ENCODE peak calls at places on chromosomes 7 and 10, in seven cellular contexts. S is NCI-H774, N is IMR-90, I is NCI-H524 treated with DMSO at 0.1 percent for 48 hours, B is GM13976, T is C1 segment of cervical spinal cord, F is HT1080. H is an unnamed sample.

GRCh38 chr10:24680647-24681475 is 42.8 kb downstream of the ARHGAP21 start:
- DNase-seq in S (no peak), N (peak; percentile 49), I (no peak), B (no peak), T (no peak), F (no peak), H (no peak)

GRCh38 chr10:24080207-24080606 is 128.7 kb upstream of the KIAA1217 start:
- DNase-seq in S (no peak), N (no peak), I (no peak), B (no peak), T (no peak), F (no peak), H (no peak)

GRCh38 chr7:133571066-133571465 is 318.2 kb downstream of the EXOC4 start:
- DNase-seq in S (no peak), N (no peak), I (no peak), B (no peak), T (no peak), F (no peak), H (no peak)

GRCh38 chr10:97297556-97298222 is 5.3 kb upstream of the ARHGAP19 start:
- DNase-seq in S (no peak), N (no peak), I (no peak), B (no peak), T (no peak), F (no peak), H (no peak)

GRCh38 chr7:143988986-143989745 is 11.0 kb upstream of the OR6B1 start:
- DNase-seq in S (no peak), N (peak; percentile 41), I (no peak), B (no peak), T (no peak), F (no peak), H (no peak)

GRCh38 chr10:14134275-14134674 is 196.4 kb downstream of the FRMD4A start:
- DNase-seq in S (no peak), N (no peak), I (no peak), B (no peak), T (no peak), F (no peak), H (no peak)

GRCh38 chr10:115845958-115846357 is 427.0 kb downstream of the GFRA1 start:
- DNase-seq in S (no peak), N (no peak), I (no peak), B (no peak), T (no peak), F (no peak), H (no peak)

GRCh38 chr10:116105259-116105658 is 167.7 kb downstream of the GFRA1 start:
- DNase-seq in S (no peak), N (no peak), I (no peak), B (no peak), T (no peak), F (no peak), H (no peak)

GRCh38 chr10:59585046-59585700 is 124.5 kb downstream of the SLC16A9 start:
- DNase-seq in S (peak; percentile 90), N (no peak), I (no peak), B (no peak), T (peak; percentile 36), F (peak; percentile 61), H (no peak)

GRCh38 chr7:47779341-47779771 is 168.9 kb downstream of the PKD1L1 start:
- DNase-seq in S (no peak), N (no peak), I (no peak), B (no peak), T (no peak), F (no peak), H (no peak)

GRCh38 chr10:88987243-88987726 is 3.3 kb upstream of the FAS start:
- DNase-seq in S (no peak), N (no peak), I (no peak), B (no peak), T (no peak), F (peak; percentile 12), H (peak; percentile 66)

GRCh38 chr10:59387951-59388431 is 25.6 kb upstream of the FAM13C start:
- DNase-seq in S (no peak), N (peak; percentile 90), I (no peak), B (no peak), T (no peak), F (peak; percentile 99), H (no peak)